ENCODE peak calls at places on chromosome 15, in five cellular contexts. V is nephron progenitor cell, L is H54, S is cerebellar cortex, C is Right ventricle myocardium superior. Y is an unnamed sample.
A peak's percentile ranks its signal among the peaks of the same experiment; 100 is the strongest.

GRCh38 chr15:36252117-36252711 is 327.2 kb upstream of the CDIN1 start:
- DNase-seq in V (no peak), L (no peak), S (no peak), C (no peak), Y (no peak)

GRCh38 chr15:63409179-63409578 is 27.5 kb upstream of the CA12 start:
- DNase-seq in V (no peak), L (no peak), S (no peak), C (no peak), Y (no peak)

GRCh38 chr15:66841953-66842681 is 140.1 kb downstream of the SMAD6 start:
- DNase-seq in V (peak; percentile 70), L (peak; percentile 89), S (peak; percentile 84), C (peak; percentile 90), Y (peak; percentile 94)

GRCh38 chr15:77419050-77419835 is 661 bp downstream of the PEAK1 start:
- DNase-seq in V (peak; percentile 63), L (no peak), S (peak; percentile 4), C (peak; percentile 56), Y (peak; percentile 58)

GRCh38 chr15:41690636-41691035 is 30.4 kb downstream of the MGA start:
- DNase-seq in V (no peak), L (no peak), S (no peak), C (no peak), Y (no peak)

GRCh38 chr15:71114887-71115566 is at the start of gene THSD4:
- DNase-seq in V (peak; percentile 88), L (peak; percentile 73), S (peak; percentile 43), C (peak; percentile 86), Y (no peak)

GRCh38 chr15:95739161-95739560 is 591.3 kb upstream of the NR2F2 start:
- DNase-seq in V (no peak), L (no peak), S (no peak), C (no peak), Y (no peak)

GRCh38 chr15:80710635-80711553 is 15.8 kb downstream of the ABHD17C start:
- DNase-seq in V (no peak), L (no peak), S (no peak), C (no peak), Y (no peak)

GRCh38 chr15:39738998-39739397 is 43.6 kb downstream of the FSIP1 start:
- DNase-seq in V (no peak), L (no peak), S (no peak), C (peak; percentile 43), Y (no peak)

GRCh38 chr15:48803877-48804276 is 7.0 kb downstream of the CEP152 start:
- DNase-seq in V (no peak), L (no peak), S (no peak), C (no peak), Y (no peak)

GRCh38 chr15:94036156-94036555 is 195.2 kb upstream of the MCTP2 start:
- DNase-seq in V (no peak), L (no peak), S (no peak), C (no peak), Y (no peak)

GRCh38 chr15:75195766-75196241 is 5.9 kb upstream of the C15orf39 start:
- DNase-seq in V (no peak), L (no peak), S (no peak), C (no peak), Y (no peak)

GRCh38 chr15:40307421-40308165 is at the start of gene PLCB2:
- DNase-seq in V (peak; percentile 61), L (no peak), S (peak; percentile 48), C (peak; percentile 72), Y (no peak)

GRCh38 chr15:80849308-80849707 is 70.1 kb downstream of the CEMIP start:
- DNase-seq in V (no peak), L (peak; percentile 82), S (no peak), C (no peak), Y (peak; percentile 77)

GRCh38 chr15:80093854-80094418 is 34.5 kb downstream of the ZFAND6 start:
- DNase-seq in V (peak; percentile 22), L (no peak), S (peak; percentile 74), C (peak; percentile 54), Y (no peak)

GRCh38 chr15:48766196-48766595 is 44.7 kb downstream of the CEP152 start:
- DNase-seq in V (no peak), L (no peak), S (no peak), C (no peak), Y (no peak)

GRCh38 chr15:67521770-67522568 is 1.0 kb downstream of the C15orf61 start:
- DNase-seq in V (no peak), L (no peak), S (peak; percentile 76), C (no peak), Y (no peak)

GRCh38 chr15:34621675-34622074 is 38.2 kb upstream of the GOLGA8B start:
- DNase-seq in V (no peak), L (no peak), S (peak; percentile 61), C (no peak), Y (no peak)

GRCh38 chr15:68114356-68114755 is 60.2 kb downstream of the PIAS1 start:
- DNase-seq in V (no peak), L (no peak), S (no peak), C (no peak), Y (no peak)

GRCh38 chr15:89482139-89482538 is 14.2 kb downstream of the RHCG start:
- DNase-seq in V (no peak), L (no peak), S (no peak), C (no peak), Y (no peak)

GRCh38 chr15:99212401-99212800 is 37.0 kb downstream of the TTC23 start:
- DNase-seq in V (no peak), L (peak; percentile 5), S (no peak), C (no peak), Y (no peak)

GRCh38 chr15:74405823-74406222 is 27.9 kb downstream of the SEMA7A start:
- DNase-seq in V (no peak), L (no peak), S (no peak), C (no peak), Y (no peak)

GRCh38 chr15:91627473-91628309 is 225.8 kb upstream of the SLCO3A1 start:
- DNase-seq in V (no peak), L (no peak), S (no peak), C (peak; percentile 78), Y (no peak)

GRCh38 chr15:101615986-101616848 is 36.0 kb downstream of the TM2D3 start:
- DNase-seq in V (peak; percentile 77), L (peak; percentile 73), S (no peak), C (peak; percentile 88), Y (peak; percentile 14)

GRCh38 chr15:75335705-75336355 is at the start of gene COMMD4:
- DNase-seq in V (peak; percentile 95), L (peak; percentile 44), S (peak; percentile 96), C (peak; percentile 97), Y (peak; percentile 92)

GRCh38 chr15:68312701-68313204 is 35.2 kb downstream of the FEM1B start:
- DNase-seq in V (no peak), L (no peak), S (no peak), C (no peak), Y (no peak)

GRCh38 chr15:52019394-52020252 is 604 bp downstream of the MAPK6 start:
- DNase-seq in V (peak; percentile 72), L (peak; percentile 83), S (peak; percentile 65), C (peak; percentile 90), Y (peak; percentile 77)

GRCh38 chr15:92959219-92959618 is 59.1 kb downstream of the CHD2 start:
- DNase-seq in V (no peak), L (no peak), S (no peak), C (peak; percentile 43), Y (no peak)

GRCh38 chr15:70569718-70570231 is 193.6 kb downstream of the UACA start:
- DNase-seq in V (no peak), L (no peak), S (no peak), C (no peak), Y (no peak)

GRCh38 chr15:52050416-52050815 is 31.4 kb downstream of the MAPK6 start:
- DNase-seq in V (no peak), L (no peak), S (no peak), C (no peak), Y (peak; percentile 34)

GRCh38 chr15:85094685-85095084 is 113.0 kb downstream of the PDE8A start:
- DNase-seq in V (no peak), L (peak; percentile 13), S (no peak), C (no peak), Y (peak; percentile 11)

GRCh38 chr15:77185242-77185785 is 114.4 kb upstream of the TSPAN3 start:
- DNase-seq in V (no peak), L (no peak), S (no peak), C (no peak), Y (no peak)

GRCh38 chr15:53569756-53570480 is 189.5 kb downstream of the WDR72 start:
- DNase-seq in V (no peak), L (no peak), S (no peak), C (no peak), Y (no peak)

GRCh38 chr15:60548101-60548500 is 69.2 kb upstream of the ICE2 start:
- DNase-seq in V (no peak), L (no peak), S (no peak), C (no peak), Y (no peak)